ENCODE peak calls at places on chromosomes 11 and 22, in five cellular contexts. A is neuronal stem cell, R is mesenchymal stem cell, H is H1, U is H9. B is an unnamed sample.

GRCh38 chr11:133064152-133064877 is 468.0 kb downstream of the OPCML start:
- DNase-seq in A (peak), R (peak), H (peak), U (peak), B (peak)

GRCh38 chr11:111913997-111914396 is 1.5 kb downstream of the HSPB2 start:
- DNase-seq in A (no peak), R (no peak), H (no peak), U (no peak), B (peak)

GRCh38 chr11:70078095-70078795 is at the start of gene ANO1:
- DNase-seq in A (no peak), R (no peak), H (peak), U (no peak), B (peak)

GRCh38 chr11:61513143-61513740 is 4.7 kb downstream of the LRRC10B start:
- DNase-seq in A (no peak), R (no peak), H (no peak), U (no peak), B (no peak)

GRCh38 chr11:554824-555499 is 5.6 kb downstream of the LMNTD2 start:
- DNase-seq in A (peak), R (peak), H (peak), U (peak), B (no peak)

GRCh38 chr11:112637046-112637445 is 324.2 kb upstream of the NCAM1 start:
- DNase-seq in A (no peak), R (no peak), H (no peak), U (no peak), B (no peak)

GRCh38 chr11:84524422-84525051 is 1102.6 kb downstream of the DLG2 start:
- DNase-seq in A (no peak), R (peak), H (no peak), U (no peak), B (peak)

GRCh38 chr11:125381499-125381898 is 114.6 kb downstream of the FEZ1 start:
- DNase-seq in A (no peak), R (no peak), H (no peak), U (no peak), B (no peak)

GRCh38 chr11:133793271-133793848 is 52.0 kb downstream of the SPATA19 start:
- DNase-seq in A (no peak), R (no peak), H (no peak), U (no peak), B (no peak)

GRCh38 chr11:132576706-132577105 is 955.6 kb downstream of the OPCML start:
- DNase-seq in A (no peak), R (peak), H (no peak), U (peak), B (peak)

GRCh38 chr11:61041755-61042518 is 60.4 kb upstream of the CD5 start:
- DNase-seq in A (peak), R (no peak), H (no peak), U (peak), B (no peak)

GRCh38 chr11:39817248-39817647 is 1642.2 kb downstream of the LRRC4C start:
- DNase-seq in A (no peak), R (no peak), H (no peak), U (no peak), B (no peak)

GRCh38 chr22:17303840-17304779 is 65.2 kb upstream of the CECR2 start:
- DNase-seq in A (no peak), R (no peak), H (no peak), U (no peak), B (no peak)

GRCh38 chr11:118176400-118177134 is at the start of gene SCN2B:
- DNase-seq in A (no peak), R (no peak), H (no peak), U (no peak), B (peak)
- H2AFZ ChIP-seq in A (peak), R (peak), H (peak), U (peak), B (no peak)

DNA sequence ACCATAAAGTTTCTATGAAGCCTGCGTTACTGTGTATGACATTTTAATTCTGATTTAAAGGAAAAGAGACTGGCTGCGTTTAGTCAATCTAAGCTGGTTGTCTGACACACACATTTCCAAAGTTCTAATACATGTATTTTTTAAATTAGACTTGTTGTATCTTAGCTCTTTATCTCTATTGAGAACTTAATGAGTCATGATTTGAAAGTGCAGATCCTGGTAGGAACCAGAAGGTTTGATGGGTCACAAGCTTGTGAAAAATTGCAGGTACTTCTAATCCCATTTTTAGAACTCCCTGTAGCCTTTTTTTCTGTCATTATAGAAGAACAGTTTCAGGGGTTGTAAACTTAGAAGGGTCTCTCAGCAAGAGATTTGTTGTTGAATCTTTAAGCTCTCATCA is 210.3 kb downstream of the DDX10 start:
- DNase-seq in A (no peak), R (no peak), H (no peak), U (no peak), B (no peak)
- H2BK15ac ChIP-seq in A (no peak), R (no peak), H (no peak), U (no peak), B (no peak)

GRCh38 chr11:28759311-28759710 is 651.1 kb downstream of the METTL15 start:
- DNase-seq in A (no peak), R (peak), H (no peak), U (no peak), B (peak)
- H2AFZ ChIP-seq in A (no peak), R (no peak), H (peak), U (no peak), B (no peak)

DNA sequence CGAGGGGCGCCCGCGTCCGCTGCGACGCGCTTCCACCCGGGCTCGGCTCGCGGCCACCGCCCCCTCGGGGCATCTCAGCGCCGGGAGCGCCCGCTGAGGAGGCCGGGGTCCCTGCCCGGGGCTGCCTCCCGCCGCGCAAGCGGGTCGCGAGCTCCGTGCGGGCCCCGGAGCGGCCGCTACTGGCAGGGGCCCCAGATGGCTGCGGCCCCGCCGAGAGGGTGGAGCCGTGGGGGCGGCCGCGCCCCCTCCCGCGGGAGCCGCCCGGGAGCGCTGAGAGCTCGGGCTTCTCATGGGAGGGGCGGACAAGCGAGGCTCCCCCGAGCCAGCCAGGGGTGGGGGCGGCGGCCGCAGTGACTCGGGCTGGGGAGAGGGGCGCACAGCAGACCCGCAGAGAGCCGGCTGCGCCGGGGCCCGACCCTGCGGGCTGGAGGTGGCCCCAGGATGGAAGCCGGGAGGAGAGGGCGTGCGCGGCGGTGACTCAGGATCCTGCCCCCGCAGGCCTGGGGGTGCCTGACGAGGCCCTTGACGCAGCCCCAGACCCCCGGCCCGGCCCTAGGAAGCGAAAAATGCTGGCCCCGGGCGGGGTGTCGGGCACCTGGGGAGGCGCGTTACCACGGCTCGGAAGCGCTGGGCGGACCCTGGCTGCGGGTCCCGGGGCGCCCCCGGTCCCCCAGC is 606 bp upstream of the ZFTA start:
- DNase-seq in A (peak), R (peak), H (peak), U (no peak), B (no peak)
- H2BK15ac ChIP-seq in A (peak), R (peak), H (no peak), U (no peak), B (no peak)

DNA sequence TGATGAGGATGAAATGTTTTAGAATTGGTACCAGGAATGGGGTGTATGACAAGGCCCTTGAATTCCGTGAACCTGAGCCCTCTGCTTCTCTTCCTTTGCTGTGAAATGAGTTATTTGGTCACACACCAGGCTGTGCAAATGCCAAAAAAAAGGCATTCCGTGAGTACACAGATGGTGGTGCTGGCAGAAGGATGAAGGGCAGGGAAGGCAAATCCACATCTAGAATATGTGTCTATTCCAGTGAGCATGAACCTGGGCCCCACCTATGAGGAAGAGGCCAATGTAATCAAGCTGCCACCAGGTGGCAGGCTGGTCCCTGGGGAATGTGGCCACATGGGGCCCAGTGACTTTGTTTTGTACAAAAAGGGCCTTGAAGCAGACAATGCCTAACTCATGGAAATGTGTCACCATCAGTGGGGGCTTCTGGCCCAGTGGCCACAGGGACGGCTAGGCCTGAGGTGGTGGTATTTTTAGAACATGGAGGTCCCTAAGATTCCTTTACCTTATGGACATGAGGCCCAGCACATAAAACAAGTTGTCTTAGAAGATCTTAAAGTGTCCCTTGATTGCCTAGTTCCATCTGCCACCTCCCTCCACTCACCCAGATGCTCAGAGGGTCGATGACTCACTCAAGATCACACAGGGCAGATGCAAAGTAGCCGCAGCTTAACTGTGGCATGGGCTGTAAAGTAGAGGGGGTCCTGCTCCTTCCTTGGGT is 3.9 kb upstream of the RNF215 start:
- DNase-seq in A (no peak), R (peak), H (peak), U (peak), B (peak)
- H2AFZ ChIP-seq in A (peak), R (no peak), H (peak), U (no peak), B (peak)

DNA sequence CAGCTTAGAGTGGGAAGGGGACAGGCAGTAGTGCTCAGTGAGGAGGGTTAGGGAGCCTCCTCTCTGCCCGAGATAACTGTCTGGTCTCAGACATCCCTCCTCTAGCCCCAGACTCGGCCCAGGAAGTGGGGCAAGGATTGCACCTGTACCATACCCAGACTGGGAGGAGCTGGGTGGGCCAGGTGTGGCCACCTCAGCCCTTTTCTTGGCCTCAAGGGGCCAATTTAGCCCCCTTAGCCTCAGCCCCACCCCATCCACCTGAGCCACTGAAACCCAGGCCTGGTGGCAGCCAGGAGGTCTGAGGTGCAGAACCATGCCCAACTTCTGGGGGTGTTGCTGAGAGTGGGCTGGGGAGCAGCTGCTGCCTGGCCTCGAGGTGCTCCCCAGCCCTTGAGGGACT is 6.5 kb downstream of the RELT start:
- DNase-seq in A (no peak), R (no peak), H (no peak), U (no peak), B (no peak)
- H2BK15ac ChIP-seq in A (no peak), R (no peak), H (no peak), U (no peak), B (no peak)

DNA sequence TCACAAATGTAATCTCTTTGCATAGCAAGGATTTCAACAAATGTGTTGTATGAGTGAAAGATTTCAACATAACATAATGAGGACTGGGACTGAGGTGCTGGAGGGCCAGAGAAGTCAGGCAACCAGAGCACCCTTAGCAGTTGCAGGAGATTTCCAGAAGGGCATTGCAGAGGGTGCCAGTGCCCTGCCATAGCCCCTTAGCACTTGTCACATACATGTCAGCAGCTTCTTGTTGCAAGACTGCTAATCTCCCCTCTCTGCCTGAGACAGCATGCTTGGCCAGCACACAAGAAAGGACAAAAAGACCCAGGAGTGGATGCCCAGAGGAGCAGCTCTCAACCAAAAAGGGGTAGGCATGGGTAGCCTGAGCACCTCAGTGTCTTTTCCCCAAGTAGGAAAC is 43.2 kb downstream of the BBOX1 start:
- DNase-seq in A (no peak), R (no peak), H (no peak), U (no peak), B (no peak)
- H2AFZ ChIP-seq in A (peak), R (no peak), H (no peak), U (no peak), B (no peak)

GRCh38 chr22:39135092-39135896 is 17.2 kb downstream of the CBX7 start:
- DNase-seq in A (no peak), R (peak), H (peak), U (peak), B (no peak)
- H2BK15ac ChIP-seq in A (no peak), R (no peak), H (peak), U (no peak), B (no peak)

GRCh38 chr11:77819411-77819920 is 1.1 kb downstream of the RSF1 start:
- DNase-seq in A (peak), R (peak), H (peak), U (peak), B (peak)
- H2AFZ ChIP-seq in A (peak), R (peak), H (no peak), U (no peak), B (peak)